ENCODE peak calls at places on chromosomes 16 and 17, in six cellular contexts. S is CD4-positive, alpha-beta T cell; F is H1; L is fibroblast of the aortic adventitia; B is epithelial cell of esophagus; Z is astrocyte of the cerebellum. G is an unnamed sample.

GRCh38 chr17:27495460-27495859 is 39.2 kb downstream of the KSR1 start:
- DNase-seq in S (no peak), F (no peak), L (no peak), B (peak), Z (no peak), G (peak)

GRCh38 chr16:17258848-17259713 is 211.7 kb downstream of the XYLT1 start:
- DNase-seq in S (no peak), F (no peak), L (no peak), B (no peak), Z (no peak), G (peak)

GRCh38 chr16:72927199-72928088 is 120.5 kb downstream of the ZFHX3 start:
- DNase-seq in S (no peak), F (no peak), L (peak), B (peak), Z (peak), G (no peak)

GRCh38 chr16:50265716-50266336 is 525 bp upstream of the ADCY7 start:
- DNase-seq in S (no peak), F (no peak), L (no peak), B (no peak), Z (no peak), G (no peak)

GRCh38 chr16:11734653-11735043 is 8.0 kb downstream of the TXNDC11 start:
- DNase-seq in S (no peak), F (no peak), L (no peak), B (no peak), Z (no peak), G (no peak)

GRCh38 chr16:11202260-11203091 is 53.5 kb downstream of the SOCS1 start:
- DNase-seq in S (no peak), F (no peak), L (peak), B (peak), Z (no peak), G (peak)

GRCh38 chr17:60640503-60640902 is 37.1 kb upstream of the BCAS3 start:
- DNase-seq in S (no peak), F (no peak), L (peak), B (peak), Z (no peak), G (no peak)

GRCh38 chr16:84881702-84882521 is 62.1 kb downstream of the CRISPLD2 start:
- DNase-seq in S (no peak), F (no peak), L (peak), B (peak), Z (peak), G (no peak)

GRCh38 chr17:32536736-32537646 is 50.2 kb downstream of the CDK5R1 start:
- DNase-seq in S (no peak), F (no peak), L (peak), B (no peak), Z (no peak), G (no peak)

GRCh38 chr17:382644-383533 is 30.3 kb upstream of the RPH3AL start:
- DNase-seq in S (no peak), F (peak), L (peak), B (peak), Z (no peak), G (no peak)

GRCh38 chr16:57519796-57520360 is 16.5 kb downstream of the CCDC102A start:
- DNase-seq in S (peak), F (peak), L (peak), B (peak), Z (peak), G (peak)

GRCh38 chr16:49092704-49093103 is 188.9 kb downstream of the CBLN1 start:
- DNase-seq in S (no peak), F (no peak), L (no peak), B (peak), Z (no peak), G (no peak)

GRCh38 chr16:85557976-85558589 is 55.0 kb upstream of the GSE1 start:
- DNase-seq in S (no peak), F (peak), L (no peak), B (peak), Z (no peak), G (no peak)

GRCh38 chr17:28528329-28529011 is 22.3 kb downstream of the FOXN1 start:
- DNase-seq in S (no peak), F (no peak), L (no peak), B (peak), Z (no peak), G (no peak)

GRCh38 chr17:2123467-2124251 is 68.8 kb downstream of the HIC1 start:
- DNase-seq in S (no peak), F (no peak), L (peak), B (peak), Z (no peak), G (peak)

GRCh38 chr17:2183346-2183745 is 120.2 kb downstream of the SMG6 start:
- DNase-seq in S (no peak), F (no peak), L (no peak), B (no peak), Z (no peak), G (no peak)

GRCh38 chr16:16092925-16093624 is 130.2 kb downstream of the ABCC6 start:
- DNase-seq in S (no peak), F (no peak), L (peak), B (no peak), Z (peak), G (no peak)

GRCh38 chr17:36870618-36871002 is 66.7 kb upstream of the LHX1 start:
- DNase-seq in S (no peak), F (no peak), L (no peak), B (no peak), Z (no peak), G (no peak)

GRCh38 chr16:88957887-88958577 is 19.0 kb downstream of the CBFA2T3 start:
- DNase-seq in S (no peak), F (no peak), L (no peak), B (no peak), Z (no peak), G (no peak)

GRCh38 chr16:29994613-29995329 is 646 bp downstream of the HIRIP3 start:
- DNase-seq in S (no peak), F (peak), L (peak), B (peak), Z (no peak), G (peak)

GRCh38 chr17:58630883-58631522 is 60.8 kb downstream of the TEX14 start:
- DNase-seq in S (no peak), F (peak), L (no peak), B (no peak), Z (no peak), G (no peak)

GRCh38 chr16:5633845-5634440 is 536.3 kb upstream of the EEF2KMT start:
- DNase-seq in S (no peak), F (no peak), L (no peak), B (peak), Z (peak), G (peak)

GRCh38 chr17:36978810-36979584 is 30.2 kb downstream of the AATF start:
- DNase-seq in S (no peak), F (no peak), L (no peak), B (peak), Z (no peak), G (no peak)

GRCh38 chr17:11900655-11901054 is 96.6 kb downstream of the ZNF18 start:
- DNase-seq in S (no peak), F (no peak), L (no peak), B (no peak), Z (no peak), G (no peak)

GRCh38 chr17:4187076-4187475 is 44.1 kb downstream of the CYB5D2 start:
- DNase-seq in S (no peak), F (no peak), L (no peak), B (peak), Z (no peak), G (no peak)

GRCh38 chr17:16273499-16273898 is 56.5 kb downstream of the PIGL start:
- DNase-seq in S (no peak), F (no peak), L (peak), B (peak), Z (no peak), G (no peak)

GRCh38 chr17:39607057-39607850 is 466 bp downstream of the NEUROD2 start:
- DNase-seq in S (no peak), F (peak), L (no peak), B (no peak), Z (no peak), G (no peak)

GRCh38 chr16:80526418-80527061 is 14.3 kb upstream of the DYNLRB2 start:
- DNase-seq in S (peak), F (no peak), L (peak), B (peak), Z (peak), G (peak)

GRCh38 chr17:16178836-16179235 is 36.5 kb downstream of the NCOR1 start:
- DNase-seq in S (no peak), F (no peak), L (no peak), B (peak), Z (no peak), G (no peak)

GRCh38 chr16:22193134-22193411 is 13.0 kb upstream of the EEF2K start:
- DNase-seq in S (no peak), F (no peak), L (no peak), B (no peak), Z (no peak), G (no peak)

GRCh38 chr16:10521681-10522274 is 58.6 kb downstream of the EMP2 start:
- DNase-seq in S (peak), F (peak), L (peak), B (peak), Z (peak), G (peak)

GRCh38 chr17:5587431-5588032 is 3.2 kb upstream of the NLRP1 start:
- DNase-seq in S (peak), F (no peak), L (peak), B (peak), Z (peak), G (peak)

GRCh38 chr16:75695708-75696107 is 5.6 kb downstream of the DUXB start:
- DNase-seq in S (no peak), F (no peak), L (peak), B (no peak), Z (no peak), G (no peak)
- TF ChIP-seq CTCF in S (no peak), F (peak), L (peak), B (no peak), Z (no peak), G (no peak)

GRCh38 chr16:87703071-87703470 is 62.7 kb downstream of the KLHDC4 start:
- DNase-seq in S (no peak), F (no peak), L (no peak), B (no peak), Z (no peak), G (no peak)

GRCh38 chr16:87703835-87704375 is 61.9 kb downstream of the KLHDC4 start:
- DNase-seq in S (no peak), F (no peak), L (no peak), B (no peak), Z (no peak), G (no peak)

GRCh38 chr16:87701066-87701425 is 64.7 kb downstream of the KLHDC4 start:
- DNase-seq in S (no peak), F (no peak), L (no peak), B (no peak), Z (no peak), G (no peak)

GRCh38 chr16:87701505-87701921 is 64.3 kb downstream of the KLHDC4 start:
- DNase-seq in S (no peak), F (no peak), L (no peak), B (no peak), Z (no peak), G (no peak)

DNA sequence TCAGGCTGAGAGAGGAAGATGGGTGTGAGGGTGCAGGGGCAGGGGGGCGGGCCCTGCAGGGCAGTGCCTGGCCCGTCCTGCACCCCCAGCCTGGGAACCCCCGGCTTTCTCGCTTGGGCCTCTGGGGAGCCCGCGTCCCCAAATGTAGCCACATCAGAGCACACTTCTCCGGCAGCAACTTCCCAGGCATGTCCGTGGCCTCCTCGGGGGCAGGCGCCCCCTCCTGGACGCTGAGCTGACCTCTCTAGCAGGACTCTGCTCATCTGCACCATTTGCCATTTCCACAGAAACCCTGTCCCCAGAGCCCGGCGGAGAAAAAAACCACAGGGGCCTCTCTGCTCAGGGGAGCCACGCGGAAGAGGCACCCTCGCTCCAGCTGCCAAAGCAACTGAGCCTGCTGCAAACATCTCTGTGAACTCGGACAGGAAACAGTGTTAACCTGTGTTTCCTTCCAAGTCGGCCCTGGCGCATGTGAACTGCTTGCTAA is 63.4 kb downstream of the KLHDC4 start:
- DNase-seq in S (no peak), F (peak), L (peak), B (no peak), Z (no peak), G (peak)
- TF ChIP-seq CTCF in S (peak), F (peak), L (peak), B (peak), Z (peak), G (peak)

GRCh38 chr16:4539716-4540284 is 1.2 kb upstream of the CDIP1 start:
- DNase-seq in S (no peak), F (no peak), L (no peak), B (no peak), Z (no peak), G (no peak)

GRCh38 chr16:4537376-4538066 is 1.1 kb downstream of the CDIP1 start:
- DNase-seq in S (no peak), F (peak), L (no peak), B (peak), Z (no peak), G (no peak)

GRCh38 chr16:4538067-4538385 is 547 bp downstream of the CDIP1 start:
- DNase-seq in S (no peak), F (no peak), L (no peak), B (peak), Z (no peak), G (peak)

GRCh38 chr16:4536391-4537106 is 2.0 kb downstream of the CDIP1 start:
- DNase-seq in S (no peak), F (no peak), L (no peak), B (no peak), Z (no peak), G (no peak)

GRCh38 chr16:4538386-4539235 is at the start of gene CDIP1:
- DNase-seq in S (peak), F (peak), L (peak), B (peak), Z (peak), G (peak)
- TF ChIP-seq CTCF in S (no peak), F (no peak), L (no peak), B (peak), Z (no peak), G (no peak)

DNA sequence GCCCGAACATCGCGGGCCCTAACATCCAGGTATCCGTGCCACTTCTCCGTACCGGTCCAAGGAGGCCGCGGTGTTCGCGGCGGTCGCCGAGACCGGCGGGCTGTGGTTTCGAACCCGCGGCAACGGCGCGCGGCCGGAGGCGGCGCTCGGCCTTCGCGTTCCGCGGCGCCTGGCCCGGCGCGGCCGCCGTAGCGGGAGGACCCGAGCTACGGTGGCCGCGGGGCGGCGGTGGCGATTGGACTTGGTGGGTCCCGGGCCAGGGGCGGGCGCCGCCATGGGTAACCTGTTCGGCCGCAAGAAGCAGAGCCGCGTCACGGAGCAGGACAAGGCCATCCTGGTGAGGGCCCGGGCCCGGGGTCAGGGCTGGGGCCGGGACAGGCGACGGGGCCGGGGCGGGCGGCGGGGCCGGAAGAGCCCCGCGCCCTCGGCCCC is at the start of gene CHMP6:
- DNase-seq in S (peak), F (peak), L (peak), B (peak), Z (no peak), G (peak)
- TF ChIP-seq CTCF in S (no peak), F (peak), L (peak), B (no peak), Z (no peak), G (peak)

DNA sequence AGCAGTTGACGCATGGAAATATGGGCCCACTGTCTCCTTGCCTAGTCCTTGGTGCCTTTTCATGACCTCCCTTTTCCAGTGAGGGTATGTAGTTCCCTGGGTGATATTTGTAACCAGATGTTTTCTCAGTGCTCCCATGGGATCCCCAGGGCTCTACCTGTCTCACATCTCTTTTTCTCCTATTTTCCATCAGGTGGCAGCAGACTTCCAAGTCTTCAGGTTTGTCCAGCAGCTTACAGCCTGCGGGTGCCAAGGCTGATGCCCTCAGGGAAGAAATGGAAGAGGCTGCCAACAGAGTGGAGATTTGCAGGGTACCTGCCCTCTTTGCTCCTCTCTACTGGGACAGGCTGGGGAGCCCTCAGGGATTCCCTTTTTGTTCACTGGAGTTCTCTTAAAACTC is 89.1 kb downstream of the ELAC2 start:
- DNase-seq in S (no peak), F (no peak), L (peak), B (no peak), Z (peak), G (no peak)
- TF ChIP-seq CTCF in S (no peak), F (peak), L (peak), B (peak), Z (peak), G (no peak)

DNA sequence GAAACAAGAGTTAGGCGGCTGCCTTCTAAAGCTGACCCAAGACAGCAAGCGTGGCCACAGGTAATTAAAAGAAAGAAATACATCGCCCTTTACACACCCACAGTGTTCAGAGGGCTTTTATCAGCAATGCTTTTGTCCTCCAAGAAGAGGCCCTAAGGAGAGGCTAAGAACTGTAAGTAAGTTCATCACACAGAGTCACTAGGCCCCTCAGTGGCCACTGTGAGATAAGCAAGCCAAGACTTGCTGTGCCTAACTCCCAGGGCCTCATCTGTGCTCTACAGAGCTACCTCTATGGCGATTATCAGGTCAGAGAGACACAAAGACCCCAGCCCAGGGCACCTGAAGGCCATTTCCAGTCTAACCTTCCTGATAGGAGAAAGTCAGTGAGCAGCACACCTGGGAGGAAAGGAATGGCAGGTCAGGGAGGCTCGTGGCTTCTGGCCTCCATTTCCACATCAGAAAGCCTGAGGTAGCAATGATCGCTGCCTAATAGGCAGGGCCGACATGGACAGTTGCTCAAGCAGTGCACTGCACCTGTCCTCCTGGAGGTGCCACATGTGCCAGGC is 545.2 kb upstream of the CDH11 start:
- DNase-seq in S (no peak), F (no peak), L (peak), B (peak), Z (peak), G (no peak)
- TF ChIP-seq CTCF in S (no peak), F (peak), L (peak), B (peak), Z (peak), G (no peak)